ENCODE peak calls at places on chromosomes 11 and 22, in five cellular contexts. One of them, this sample, is unnamed.

GRCh38 chr11:92322225-92322624 is 97.6 kb downstream of the FAT3 start:
- DNase-seq in dorsolateral prefrontal cortex: no peak
- DNase-seq in uterus: no peak
- DNase-seq in left ventricle myocardium inferior: no peak
- DNase-seq in tibial nerve: no peak
- DNase-seq in this sample: no peak

GRCh38 chr22:19597399-19597735 is 73.2 kb upstream of the CLDN5 start:
- DNase-seq in tibial nerve: no peak
- DNase-seq in uterus: no peak
- DNase-seq in dorsolateral prefrontal cortex: no peak
- DNase-seq in left ventricle myocardium inferior: no peak
- DNase-seq in this sample: no peak

GRCh38 chr22:38503021-38503420 is 3.1 kb downstream of the DDX17 start:
- DNase-seq in tibial nerve: no peak
- DNase-seq in left ventricle myocardium inferior: no peak
- DNase-seq in uterus: no peak
- DNase-seq in dorsolateral prefrontal cortex: no peak
- DNase-seq in this sample: no peak

GRCh38 chr22:47620391-47620790 is 857.9 kb downstream of the TBC1D22A start:
- DNase-seq in uterus: no peak
- DNase-seq in tibial nerve: no peak
- DNase-seq in left ventricle myocardium inferior: no peak
- DNase-seq in dorsolateral prefrontal cortex: no peak
- DNase-seq in this sample: no peak

GRCh38 chr11:95322546-95322945 is 91.5 kb upstream of the SESN3 start:
- DNase-seq in dorsolateral prefrontal cortex: no peak
- DNase-seq in left ventricle myocardium inferior: no peak
- DNase-seq in tibial nerve: no peak
- DNase-seq in uterus: no peak
- DNase-seq in this sample: no peak

GRCh38 chr11:106421673-106422292 is 344.3 kb downstream of the AASDHPPT start:
- DNase-seq in dorsolateral prefrontal cortex: no peak
- DNase-seq in left ventricle myocardium inferior: no peak
- DNase-seq in uterus: no peak
- DNase-seq in tibial nerve: no peak
- DNase-seq in this sample: no peak

GRCh38 chr11:120197977-120198376 is 12.9 kb upstream of the OAF start:
- DNase-seq in left ventricle myocardium inferior: no peak
- DNase-seq in tibial nerve: no peak
- DNase-seq in dorsolateral prefrontal cortex: no peak
- DNase-seq in uterus: no peak
- DNase-seq in this sample: no peak

GRCh38 chr22:31504282-31504681 is 7.9 kb downstream of the SFI1 start:
- DNase-seq in left ventricle myocardium inferior: no peak
- DNase-seq in uterus: no peak
- DNase-seq in dorsolateral prefrontal cortex: no peak
- DNase-seq in tibial nerve: no peak
- DNase-seq in this sample: no peak

GRCh38 chr11:34331736-34332135 is 26.1 kb downstream of the ABTB2 start:
- DNase-seq in dorsolateral prefrontal cortex: no peak
- DNase-seq in uterus: no peak
- DNase-seq in left ventricle myocardium inferior: no peak
- DNase-seq in tibial nerve: no peak
- DNase-seq in this sample: no peak

GRCh38 chr11:57434640-57435546 is 8.0 kb upstream of the SLC43A3 start:
- DNase-seq in uterus: no peak
- DNase-seq in left ventricle myocardium inferior: no peak
- DNase-seq in tibial nerve: no peak
- DNase-seq in dorsolateral prefrontal cortex: no peak
- DNase-seq in this sample: no peak

GRCh38 chr11:28981331-28981865 is 873.2 kb downstream of the METTL15 start:
- DNase-seq in uterus: no peak
- DNase-seq in dorsolateral prefrontal cortex: no peak
- DNase-seq in tibial nerve: no peak
- DNase-seq in left ventricle myocardium inferior: no peak
- DNase-seq in this sample: no peak

GRCh38 chr11:69797737-69798528 is 21.3 kb downstream of the FGF3 start:
- DNase-seq in tibial nerve: no peak
- DNase-seq in dorsolateral prefrontal cortex: no peak
- DNase-seq in left ventricle myocardium inferior: no peak
- DNase-seq in uterus: no peak
- DNase-seq in this sample: no peak

GRCh38 chr22:38736257-38736570 is 19.6 kb downstream of the SUN2 start:
- DNase-seq in uterus: no peak
- DNase-seq in left ventricle myocardium inferior: no peak
- DNase-seq in dorsolateral prefrontal cortex: no peak
- DNase-seq in tibial nerve: no peak
- DNase-seq in this sample: no peak

GRCh38 chr11:120001161-120002135 is 136.5 kb downstream of the TRIM29 start:
- DNase-seq in tibial nerve: no peak
- DNase-seq in left ventricle myocardium inferior: no peak
- DNase-seq in dorsolateral prefrontal cortex: no peak
- DNase-seq in uterus: no peak
- DNase-seq in this sample: no peak

GRCh38 chr11:120182790-120183491 is 27.9 kb upstream of the OAF start:
- DNase-seq in uterus: no peak
- DNase-seq in tibial nerve: no peak
- DNase-seq in dorsolateral prefrontal cortex: no peak
- DNase-seq in left ventricle myocardium inferior: peak; percentile 53
- DNase-seq in this sample: no peak

GRCh38 chr11:48013269-48013901 is 33.0 kb downstream of the PTPRJ start:
- DNase-seq in tibial nerve: no peak
- DNase-seq in uterus: no peak
- DNase-seq in left ventricle myocardium inferior: peak; percentile 34
- DNase-seq in dorsolateral prefrontal cortex: no peak
- DNase-seq in this sample: no peak

GRCh38 chr11:120021391-120021953 is 116.4 kb downstream of the TRIM29 start:
- DNase-seq in dorsolateral prefrontal cortex: no peak
- DNase-seq in tibial nerve: no peak
- DNase-seq in uterus: no peak
- DNase-seq in left ventricle myocardium inferior: no peak
- DNase-seq in this sample: no peak

GRCh38 chr11:46560300-46561025 is 33.4 kb downstream of the AMBRA1 start:
- DNase-seq in left ventricle myocardium inferior: no peak
- DNase-seq in uterus: no peak
- DNase-seq in dorsolateral prefrontal cortex: no peak
- DNase-seq in tibial nerve: no peak
- DNase-seq in this sample: no peak

GRCh38 chr11:112085822-112086421 is 634 bp downstream of the TIMM8B start:
- DNase-seq in tibial nerve: no peak
- DNase-seq in dorsolateral prefrontal cortex: no peak
- DNase-seq in left ventricle myocardium inferior: no peak
- DNase-seq in uterus: no peak
- DNase-seq in this sample: no peak

GRCh38 chr11:115180272-115180671 is 323.9 kb downstream of the CADM1 start:
- DNase-seq in tibial nerve: no peak
- DNase-seq in dorsolateral prefrontal cortex: no peak
- DNase-seq in left ventricle myocardium inferior: no peak
- DNase-seq in uterus: no peak
- DNase-seq in this sample: no peak

GRCh38 chr11:109644158-109644557 is 222.2 kb downstream of the C11orf87 start:
- DNase-seq in tibial nerve: no peak
- DNase-seq in left ventricle myocardium inferior: peak; percentile 42
- DNase-seq in dorsolateral prefrontal cortex: peak; percentile 33
- DNase-seq in uterus: no peak
- DNase-seq in this sample: no peak

GRCh38 chr22:27663031-27663367 is 138.6 kb downstream of the MN1 start:
- DNase-seq in uterus: no peak
- DNase-seq in dorsolateral prefrontal cortex: no peak
- DNase-seq in tibial nerve: no peak
- DNase-seq in left ventricle myocardium inferior: no peak
- DNase-seq in this sample: no peak

GRCh38 chr11:100632970-100633452 is 54.1 kb upstream of the ARHGAP42 start:
- DNase-seq in uterus: peak; percentile 33
- DNase-seq in dorsolateral prefrontal cortex: no peak
- DNase-seq in tibial nerve: peak; percentile 42
- DNase-seq in left ventricle myocardium inferior: peak; percentile 68
- DNase-seq in this sample: no peak

GRCh38 chr11:134275534-134276395 is at the start of gene GLB1L3:
- DNase-seq in uterus: peak; percentile 24
- DNase-seq in tibial nerve: no peak
- DNase-seq in dorsolateral prefrontal cortex: peak; percentile 68
- DNase-seq in left ventricle myocardium inferior: no peak
- DNase-seq in this sample: no peak

GRCh38 chr11:62707277-62707771 is at the start of the genes BSCL2 and GNG3:
- DNase-seq in dorsolateral prefrontal cortex: peak; percentile 90
- DNase-seq in left ventricle myocardium inferior: no peak
- DNase-seq in tibial nerve: no peak
- DNase-seq in uterus: no peak
- DNase-seq in this sample: no peak

GRCh38 chr11:61545341-61545740 is 35.5 kb downstream of the SYT7 start:
- DNase-seq in uterus: no peak
- DNase-seq in left ventricle myocardium inferior: no peak
- DNase-seq in tibial nerve: no peak
- DNase-seq in dorsolateral prefrontal cortex: no peak
- DNase-seq in this sample: no peak

GRCh38 chr11:96188625-96189006 is 154.4 kb downstream of the MAML2 start:
- DNase-seq in dorsolateral prefrontal cortex: no peak
- DNase-seq in left ventricle myocardium inferior: no peak
- DNase-seq in uterus: no peak
- DNase-seq in tibial nerve: no peak
- DNase-seq in this sample: no peak

GRCh38 chr22:37256075-37256726 is 12.1 kb upstream of the RAC2 start:
- DNase-seq in left ventricle myocardium inferior: no peak
- DNase-seq in dorsolateral prefrontal cortex: no peak
- DNase-seq in uterus: no peak
- DNase-seq in tibial nerve: no peak
- DNase-seq in this sample: no peak

GRCh38 chr22:37254867-37255233 is 10.8 kb upstream of the RAC2 start:
- DNase-seq in tibial nerve: no peak
- DNase-seq in uterus: no peak
- DNase-seq in left ventricle myocardium inferior: no peak
- DNase-seq in dorsolateral prefrontal cortex: no peak
- DNase-seq in this sample: no peak

GRCh38 chr22:37253164-37253660 is 9.1 kb upstream of the RAC2 start:
- DNase-seq in uterus: no peak
- DNase-seq in tibial nerve: no peak
- DNase-seq in left ventricle myocardium inferior: no peak
- DNase-seq in dorsolateral prefrontal cortex: no peak
- DNase-seq in this sample: no peak

GRCh38 chr22:37255558-37256006 is 11.5 kb upstream of the RAC2 start:
- DNase-seq in uterus: no peak
- DNase-seq in dorsolateral prefrontal cortex: no peak
- DNase-seq in tibial nerve: no peak
- DNase-seq in left ventricle myocardium inferior: no peak
- DNase-seq in this sample: no peak

GRCh38 chr22:37254206-37254866 is 10.3 kb upstream of the RAC2 start:
- DNase-seq in dorsolateral prefrontal cortex: no peak
- DNase-seq in tibial nerve: no peak
- DNase-seq in left ventricle myocardium inferior: no peak
- DNase-seq in uterus: no peak
- DNase-seq in this sample: no peak
- H3K4me3 ChIP-seq in dorsolateral prefrontal cortex: no peak overlapping the region
- H3K4me3 ChIP-seq in tibial nerve: no peak overlapping the region
- H3K4me3 ChIP-seq in left ventricle myocardium inferior: no peak overlapping the region
- H3K4me3 ChIP-seq in uterus: no peak overlapping the region
- H3K4me3 ChIP-seq in this sample: no peak overlapping the region

DNA sequence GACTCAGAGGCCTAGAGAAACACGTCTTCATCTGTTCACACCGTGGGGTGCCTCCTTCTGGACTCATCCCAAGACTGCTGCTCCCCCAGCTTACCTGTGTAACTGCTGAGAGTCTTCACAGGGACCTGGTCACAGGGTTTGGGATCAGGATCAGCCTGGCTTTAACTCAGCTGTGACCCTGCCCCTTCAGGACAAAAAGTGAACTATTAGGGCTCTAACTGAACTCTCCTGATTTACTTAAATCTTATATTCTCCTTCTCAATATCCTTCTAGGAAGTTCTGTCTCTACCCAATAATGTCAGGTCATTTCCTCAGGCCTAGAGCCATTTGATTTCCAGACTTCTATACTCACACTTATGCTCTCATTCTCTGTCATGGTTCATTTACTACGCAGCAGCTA is 108.4 kb downstream of the ZNF280B start:
- DNase-seq in left ventricle myocardium inferior: no peak
- DNase-seq in dorsolateral prefrontal cortex: no peak
- DNase-seq in tibial nerve: no peak
- DNase-seq in uterus: no peak
- DNase-seq in this sample: no peak
- TF ChIP-seq CTCF in left ventricle myocardium inferior: no peak
- TF ChIP-seq CTCF in dorsolateral prefrontal cortex: no peak
- TF ChIP-seq CTCF in tibial nerve: no peak
- TF ChIP-seq CTCF in uterus: no peak
- TF ChIP-seq CTCF in this sample: no peak

GRCh38 chr11:65429724-65430405 is 7.3 kb downstream of the NEAT1 start:
- DNase-seq in left ventricle myocardium inferior: peak; percentile 72
- DNase-seq in dorsolateral prefrontal cortex: peak; percentile 42
- DNase-seq in tibial nerve: no peak
- DNase-seq in uterus: peak; percentile 61
- DNase-seq in this sample: no peak

GRCh38 chr11:65430406-65431217 is 8.0 kb downstream of the NEAT1 start:
- DNase-seq in left ventricle myocardium inferior: no peak
- DNase-seq in uterus: peak; percentile 3
- DNase-seq in tibial nerve: peak; percentile 6
- DNase-seq in dorsolateral prefrontal cortex: peak; percentile 2
- DNase-seq in this sample: no peak

GRCh38 chr11:65432133-65432650 is 9.6 kb downstream of the NEAT1 start:
- DNase-seq in uterus: no peak
- DNase-seq in tibial nerve: no peak
- DNase-seq in dorsolateral prefrontal cortex: no peak
- DNase-seq in left ventricle myocardium inferior: no peak
- DNase-seq in this sample: no peak

GRCh38 chr11:65432686-65433582 is 10.3 kb downstream of the NEAT1 start:
- DNase-seq in uterus: no peak
- DNase-seq in dorsolateral prefrontal cortex: no peak
- DNase-seq in left ventricle myocardium inferior: no peak
- DNase-seq in tibial nerve: no peak
- DNase-seq in this sample: no peak

GRCh38 chr11:65431452-65432132 is 9.0 kb downstream of the NEAT1 start:
- DNase-seq in dorsolateral prefrontal cortex: peak; percentile 1
- DNase-seq in left ventricle myocardium inferior: no peak
- DNase-seq in tibial nerve: no peak
- DNase-seq in uterus: peak; percentile 1
- DNase-seq in this sample: no peak
- H3K4me3 ChIP-seq in dorsolateral prefrontal cortex: peak overlapping the region; percentile 70
- H3K4me3 ChIP-seq in left ventricle myocardium inferior: peak overlapping the region; percentile 80
- H3K4me3 ChIP-seq in tibial nerve: no peak overlapping the region
- H3K4me3 ChIP-seq in uterus: no peak overlapping the region
- H3K4me3 ChIP-seq in this sample: peak overlapping the region; percentile 94

GRCh38 chr11:130426223-130427048 is 2.0 kb downstream of the ADAMTS8 start:
- DNase-seq in tibial nerve: no peak
- DNase-seq in dorsolateral prefrontal cortex: peak; percentile 69
- DNase-seq in left ventricle myocardium inferior: no peak
- DNase-seq in uterus: no peak
- DNase-seq in this sample: no peak

GRCh38 chr11:130428271-130428670 is at the start of gene ADAMTS8:
- DNase-seq in dorsolateral prefrontal cortex: peak; percentile 52
- DNase-seq in left ventricle myocardium inferior: no peak
- DNase-seq in uterus: no peak
- DNase-seq in tibial nerve: no peak
- DNase-seq in this sample: no peak

GRCh38 chr11:130427049-130427388 is 1.4 kb downstream of the ADAMTS8 start:
- DNase-seq in dorsolateral prefrontal cortex: no peak
- DNase-seq in uterus: no peak
- DNase-seq in left ventricle myocardium inferior: no peak
- DNase-seq in tibial nerve: no peak
- DNase-seq in this sample: no peak

GRCh38 chr11:130428692-130429681 is 578 bp upstream of the ADAMTS8 start:
- DNase-seq in uterus: no peak
- DNase-seq in left ventricle myocardium inferior: no peak
- DNase-seq in tibial nerve: no peak
- DNase-seq in dorsolateral prefrontal cortex: no peak
- DNase-seq in this sample: no peak

GRCh38 chr11:130427581-130428211 is 713 bp downstream of the ADAMTS8 start:
- DNase-seq in left ventricle myocardium inferior: peak; percentile 24
- DNase-seq in uterus: peak; percentile 35
- DNase-seq in tibial nerve: no peak
- DNase-seq in dorsolateral prefrontal cortex: peak; percentile 55
- DNase-seq in this sample: no peak
- TF ChIP-seq CTCF in left ventricle myocardium inferior: peak; percentile 31
- TF ChIP-seq CTCF in uterus: peak; percentile 32
- TF ChIP-seq CTCF in tibial nerve: peak; percentile 30
- TF ChIP-seq CTCF in dorsolateral prefrontal cortex: peak; percentile 55
- TF ChIP-seq CTCF in this sample: peak; percentile 37